ENCODE peak calls at places on chromosome 9, in four cellular contexts. W, H, K and Z are unnamed samples. For H3K4me1, the result is how much of the 10 kb centered on the place peaks cover.

GRCh38 chr9:18877984-18878383 is 155.0 kb downstream of the SAXO1 start:
- DNase-seq in W (no peak), H (no peak), K (no peak), Z (no peak)

GRCh38 chr9:124010303-124010664 is 1.3 kb upstream of the LHX2 start:
- DNase-seq in W (no peak), H (peak), K (no peak), Z (no peak)

GRCh38 chr9:120929392-120929791 is 2.8 kb upstream of the TRAF1 start:
- DNase-seq in W (no peak), H (no peak), K (no peak), Z (no peak)

GRCh38 chr9:134637241-134637640 is 4.4 kb upstream of the COL5A1 start:
- DNase-seq in W (no peak), H (no peak), K (no peak), Z (peak)

GRCh38 chr9:84983749-84984148 is 314.2 kb downstream of the NTRK2 start:
- DNase-seq in W (no peak), H (no peak), K (no peak), Z (no peak)

GRCh38 chr9:27489087-27489876 is 34.8 kb upstream of the IFNK start:
- DNase-seq in W (no peak), H (peak), K (peak), Z (no peak)

GRCh38 chr9:70679845-70680244 is 265.4 kb upstream of the KLF9 start:
- DNase-seq in W (peak), H (no peak), K (no peak), Z (no peak)

GRCh38 chr9:69936427-69936826 is 107.2 kb upstream of the MAMDC2 start:
- DNase-seq in W (peak), H (no peak), K (no peak), Z (peak)

GRCh38 chr9:136532799-136533774 is 12.8 kb downstream of the NOTCH1 start:
- DNase-seq in W (no peak), H (no peak), K (no peak), Z (no peak)

GRCh38 chr9:20473566-20474116 is 148.7 kb downstream of the MLLT3 start:
- DNase-seq in W (no peak), H (no peak), K (no peak), Z (no peak)

GRCh38 chr9:3475300-3476020 is 50.3 kb downstream of the RFX3 start:
- DNase-seq in W (no peak), H (no peak), K (no peak), Z (no peak)

GRCh38 chr9:115362101-115362500 is 244.1 kb upstream of the TNC start:
- DNase-seq in W (no peak), H (no peak), K (no peak), Z (no peak)

GRCh38 chr9:134621558-134622110 is 20.0 kb upstream of the COL5A1 start:
- DNase-seq in W (no peak), H (no peak), K (no peak), Z (no peak)

GRCh38 chr9:114169029-114169939 is 13.9 kb downstream of the COL27A1 start:
- DNase-seq in W (peak), H (no peak), K (no peak), Z (peak)

GRCh38 chr9:138066049-138066448 is 188.5 kb downstream of the CACNA1B start:
- DNase-seq in W (no peak), H (peak), K (no peak), Z (no peak)

GRCh38 chr9:112120046-112120373 is 55.1 kb downstream of the SUSD1 start:
- DNase-seq in W (no peak), H (no peak), K (no peak), Z (no peak)

GRCh38 chr9:78314953-78315870 is 18.3 kb downstream of the PSAT1 start:
- DNase-seq in W (peak), H (no peak), K (no peak), Z (peak)

GRCh38 chr9:79610019-79610760 is 38.4 kb downstream of the TLE4 start:
- DNase-seq in W (peak), H (peak), K (peak), Z (peak)

GRCh38 chr9:136614967-136615623 is 47.6 kb upstream of the EGFL7 start:
- DNase-seq in W (no peak), H (peak), K (no peak), Z (no peak)

GRCh38 chr9:16384993-16385392 is 485.5 kb downstream of the BNC2 start:
- DNase-seq in W (no peak), H (no peak), K (no peak), Z (no peak)

GRCh38 chr9:73869261-73869660 is 627.9 kb upstream of the RORB start:
- DNase-seq in W (no peak), H (peak), K (no peak), Z (peak)

GRCh38 chr9:134284273-134284672 is 42.0 kb upstream of the RXRA start:
- DNase-seq in W (no peak), H (no peak), K (no peak), Z (no peak)

GRCh38 chr9:2039294-2040180 is 24.4 kb downstream of the SMARCA2 start:
- DNase-seq in W (no peak), H (no peak), K (no peak), Z (no peak)

GRCh38 chr9:19720374-19720773 is 68.5 kb downstream of the SLC24A2 start:
- DNase-seq in W (peak), H (peak), K (peak), Z (peak)

GRCh38 chr9:126516936-126517750 is 96.6 kb upstream of the LMX1B start:
- DNase-seq in W (peak), H (peak), K (no peak), Z (peak)

GRCh38 chr9:26669641-26670040 is 223.0 kb downstream of the CAAP1 start:
- DNase-seq in W (no peak), H (peak), K (peak), Z (no peak)

GRCh38 chr9:109604788-109605187 is 106.7 kb upstream of the PTPN3 start:
- DNase-seq in W (no peak), H (no peak), K (no peak), Z (no peak)

GRCh38 chr9:71909887-71910601 is 949 bp downstream of the ABHD17B start:
- DNase-seq in W (peak), H (peak), K (peak), Z (no peak)

DNA sequence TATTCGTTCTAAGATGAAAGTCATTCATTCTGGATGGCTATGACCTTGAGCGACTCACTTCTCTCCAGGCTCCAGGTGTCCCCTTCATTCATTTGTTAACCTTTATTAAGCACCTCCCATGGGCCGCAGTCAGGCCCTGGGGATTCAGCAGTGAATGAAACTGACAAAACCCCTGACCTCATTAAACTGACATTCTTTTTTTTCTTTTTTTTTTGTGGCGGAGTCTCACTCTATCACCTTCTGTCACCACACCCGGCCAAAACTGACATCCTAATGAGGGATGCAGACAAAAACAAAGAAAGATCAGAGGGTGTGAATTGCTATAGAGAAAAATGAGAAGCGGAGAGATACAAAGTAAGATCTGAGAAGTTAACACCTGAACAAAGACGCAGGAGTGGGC is 16.5 kb upstream of the ODF2 start:
- DNase-seq in W (no peak), H (no peak), K (no peak), Z (no peak)
- H2AFZ ChIP-seq in W (no peak), H (no peak), K (no peak), Z (no peak)

GRCh38 chr9:94896512-94896911 is 170.0 kb downstream of the AOPEP start:
- DNase-seq in W (no peak), H (no peak), K (no peak), Z (no peak)
- H3K4me1 ChIP-seq in W (under half), H (under half), K (under half), Z (under half)

GRCh38 chr9:37407468-37407867 is 15.0 kb upstream of the GRHPR start:
- DNase-seq in W (no peak), H (no peak), K (no peak), Z (no peak)

GRCh38 chr9:37406603-37407401 is 15.7 kb upstream of the GRHPR start:
- DNase-seq in W (no peak), H (no peak), K (no peak), Z (no peak)

GRCh38 chr9:37405350-37405749 is 17.1 kb upstream of the GRHPR start:
- DNase-seq in W (no peak), H (no peak), K (no peak), Z (peak)

GRCh38 chr9:37404590-37404989 is 17.9 kb upstream of the GRHPR start:
- DNase-seq in W (no peak), H (no peak), K (no peak), Z (no peak)

DNA sequence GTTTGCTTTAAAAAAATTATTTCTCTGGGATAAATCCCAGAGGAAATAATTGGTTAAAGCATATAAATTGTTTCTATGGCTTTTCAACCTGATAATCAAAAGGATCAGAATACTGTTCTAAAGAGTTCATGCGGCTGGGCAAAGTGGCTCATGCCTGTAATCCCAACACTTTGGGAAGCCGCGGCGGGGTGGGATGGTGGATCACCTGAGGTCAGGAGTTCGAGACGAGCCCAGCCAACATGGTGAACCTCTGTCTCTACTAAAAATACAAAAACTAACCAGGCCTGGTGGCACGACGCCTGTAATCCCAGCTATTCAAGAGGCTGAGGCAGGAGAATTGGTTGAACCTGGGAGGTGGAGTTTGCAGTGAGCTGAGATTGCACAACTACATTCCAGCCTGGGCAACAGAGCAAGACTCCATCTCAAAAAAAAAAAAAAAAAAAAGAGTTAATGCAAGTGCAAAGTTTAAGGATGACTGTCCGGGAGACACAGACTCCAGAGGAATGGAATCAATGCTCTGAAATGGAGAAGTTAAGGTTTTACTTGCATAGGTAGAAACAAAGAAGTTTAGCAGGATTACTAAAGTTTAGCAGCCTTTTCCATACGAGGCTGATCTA is 16.6 kb upstream of the GRHPR start:
- DNase-seq in W (no peak), H (no peak), K (no peak), Z (no peak)
- H3K9ac ChIP-seq in W (no peak), H (no peak), K (no peak), Z (no peak)

GRCh38 chr9:130235558-130236435 is 29.8 kb upstream of the HMCN2 start:
- DNase-seq in W (peak), H (peak), K (peak), Z (no peak)
- H2AFZ ChIP-seq in W (no peak), H (no peak), K (peak), Z (no peak)

GRCh38 chr9:89638897-89639296 is 34.1 kb downstream of the GADD45G start:
- DNase-seq in W (no peak), H (no peak), K (no peak), Z (no peak)
- H3K4me1 ChIP-seq in W (under half), H (under half), K (under half), Z (under half)